ENCODE peak calls at places on chromosomes 3 and 15, in five cellular contexts. Z is PC-3, Y is neural progenitor cell, Q is PC-9, C is GM23338. N is an unnamed sample. For H3F3A, the result is how much of the 10 kb centered on the place peaks cover.

GRCh38 chr3:81761904-81762565 is 590 bp upstream of the GBE1 start:
- DNase-seq in Z (no peak), Y (no peak), Q (no peak), C (no peak), N (peak)

GRCh38 chr3:186213946-186214345 is 105.1 kb upstream of the ETV5 start:
- DNase-seq in Z (no peak), Y (no peak), Q (no peak), C (no peak), N (no peak)

GRCh38 chr15:65336369-65336766 is 31.9 kb downstream of the RNU5B-1 start:
- DNase-seq in Z (no peak), Y (peak), Q (no peak), C (peak), N (no peak)

GRCh38 chr15:88658972-88659931 is 20.4 kb downstream of the ISG20 start:
- DNase-seq in Z (peak), Y (no peak), Q (peak), C (no peak), N (peak)

GRCh38 chr3:51982838-51983577 is at the start of gene ACY1:
- DNase-seq in Z (peak), Y (peak), Q (peak), C (peak), N (peak)

GRCh38 chr3:7585052-7585451 is 724.1 kb downstream of the GRM7 start:
- DNase-seq in Z (no peak), Y (no peak), Q (no peak), C (no peak), N (no peak)

GRCh38 chr3:134033315-134033996 is 3.7 kb upstream of the SLCO2A1 start:
- DNase-seq in Z (no peak), Y (no peak), Q (no peak), C (no peak), N (no peak)

GRCh38 chr3:41137686-41138111 is 61.6 kb upstream of the CTNNB1 start:
- DNase-seq in Z (peak), Y (no peak), Q (peak), C (no peak), N (no peak)

GRCh38 chr3:195032106-195032759 is 238.7 kb downstream of the XXYLT1 start:
- DNase-seq in Z (peak), Y (no peak), Q (peak), C (no peak), N (no peak)

GRCh38 chr15:60682615-60683014 is 203.7 kb upstream of the ICE2 start:
- DNase-seq in Z (no peak), Y (no peak), Q (no peak), C (no peak), N (peak)

GRCh38 chr3:59381282-59381681 is 331.5 kb upstream of the CFAP20DC start:
- DNase-seq in Z (no peak), Y (no peak), Q (no peak), C (no peak), N (no peak)

GRCh38 chr15:67821784-67822451 is 3.4 kb upstream of the SKOR1 start:
- DNase-seq in Z (no peak), Y (peak), Q (no peak), C (peak), N (no peak)

GRCh38 chr15:67822537-67823370 is 2.6 kb upstream of the SKOR1 start:
- DNase-seq in Z (no peak), Y (no peak), Q (no peak), C (peak), N (no peak)

GRCh38 chr15:67820147-67820991 is 4.9 kb upstream of the SKOR1 start:
- DNase-seq in Z (no peak), Y (no peak), Q (no peak), C (peak), N (no peak)

GRCh38 chr15:67819636-67820035 is 5.7 kb upstream of the SKOR1 start:
- DNase-seq in Z (no peak), Y (no peak), Q (no peak), C (peak), N (no peak)

DNA sequence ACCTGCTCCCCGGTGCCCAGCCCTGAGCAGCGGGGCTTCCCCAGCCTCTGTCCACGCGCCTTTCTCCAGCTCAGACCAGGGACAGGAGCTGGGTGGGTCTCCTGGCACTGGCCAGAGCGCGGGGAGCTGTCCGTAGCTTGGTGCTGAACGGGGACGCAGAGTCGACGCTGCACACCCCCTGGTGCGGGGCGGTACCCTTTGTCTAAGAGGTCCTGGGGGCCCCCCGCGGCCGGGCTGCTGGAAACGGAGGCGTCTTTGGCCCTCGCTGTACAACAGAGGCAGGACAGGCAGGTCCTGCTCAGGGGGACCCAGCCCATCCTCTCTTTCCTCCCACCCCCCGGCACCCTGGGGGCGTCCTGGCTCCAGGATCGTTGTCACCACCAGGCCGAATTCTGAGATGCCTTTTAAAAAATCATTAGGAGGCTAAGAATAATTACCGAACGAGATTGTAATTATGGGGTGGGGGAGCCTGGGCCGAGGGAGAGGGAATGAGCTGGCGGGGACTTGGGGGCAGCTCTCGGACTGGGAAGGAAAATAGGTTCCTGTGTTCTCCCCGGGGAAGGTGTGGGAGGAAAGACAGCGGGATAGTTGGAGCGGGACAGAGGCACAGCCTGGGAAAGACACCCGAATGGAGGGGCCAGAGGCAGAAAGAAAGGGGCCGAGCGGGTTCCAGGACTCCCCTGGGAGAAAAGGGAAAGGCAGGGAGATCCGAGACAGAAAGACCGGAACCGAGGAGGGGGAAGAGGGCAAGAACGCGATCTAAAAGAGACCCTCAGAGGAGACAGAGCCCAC is 4.1 kb upstream of the SKOR1 start:
- DNase-seq in Z (peak), Y (peak), Q (no peak), C (peak), N (peak)
- TF ChIP-seq EZH2 in Z (no peak), Y (peak), Q (no peak), C (peak), N (no peak)

GRCh38 chr3:151218136-151218535 is 15.1 kb upstream of the GPR171 start:
- DNase-seq in Z (no peak), Y (no peak), Q (no peak), C (no peak), N (peak)

GRCh38 chr3:151216641-151217040 is 13.6 kb upstream of the GPR171 start:
- DNase-seq in Z (no peak), Y (no peak), Q (no peak), C (no peak), N (peak)

GRCh38 chr3:151214459-151214858 is 11.4 kb upstream of the GPR171 start:
- DNase-seq in Z (no peak), Y (peak), Q (no peak), C (peak), N (no peak)

GRCh38 chr3:151217208-151217607 is 14.2 kb upstream of the GPR171 start:
- DNase-seq in Z (no peak), Y (no peak), Q (no peak), C (no peak), N (no peak)

DNA sequence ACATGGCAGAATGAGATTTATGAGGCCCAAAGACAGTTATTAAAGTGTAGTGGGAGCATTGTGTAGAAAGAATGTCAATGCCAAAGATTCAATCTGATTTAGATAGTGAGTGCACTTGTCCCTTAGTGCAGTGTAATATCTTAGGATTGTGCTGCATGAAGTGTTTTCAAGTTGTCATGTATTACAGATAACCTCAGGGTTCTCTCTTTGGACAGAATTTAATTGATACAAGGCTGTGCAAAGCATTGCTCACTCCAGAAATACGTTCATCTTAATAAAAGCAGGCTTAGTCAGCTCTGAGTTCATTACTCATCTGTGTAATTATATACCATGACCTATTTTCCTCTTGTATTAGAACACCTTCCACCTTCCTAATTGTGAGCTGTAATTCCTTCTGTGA is 16.0 kb upstream of the GPR171 start:
- DNase-seq in Z (peak), Y (no peak), Q (peak), C (no peak), N (peak)
- H3F3A ChIP-seq in Z (under half), Y (under half), Q (under half), C (under half), N (under half)

GRCh38 chr3:86481031-86481430 is 509.9 kb downstream of the VGLL3 start:
- DNase-seq in Z (no peak), Y (no peak), Q (no peak), C (no peak), N (no peak)
- TF ChIP-seq EZH2 in Z (no peak), Y (no peak), Q (no peak), C (no peak), N (no peak)

DNA sequence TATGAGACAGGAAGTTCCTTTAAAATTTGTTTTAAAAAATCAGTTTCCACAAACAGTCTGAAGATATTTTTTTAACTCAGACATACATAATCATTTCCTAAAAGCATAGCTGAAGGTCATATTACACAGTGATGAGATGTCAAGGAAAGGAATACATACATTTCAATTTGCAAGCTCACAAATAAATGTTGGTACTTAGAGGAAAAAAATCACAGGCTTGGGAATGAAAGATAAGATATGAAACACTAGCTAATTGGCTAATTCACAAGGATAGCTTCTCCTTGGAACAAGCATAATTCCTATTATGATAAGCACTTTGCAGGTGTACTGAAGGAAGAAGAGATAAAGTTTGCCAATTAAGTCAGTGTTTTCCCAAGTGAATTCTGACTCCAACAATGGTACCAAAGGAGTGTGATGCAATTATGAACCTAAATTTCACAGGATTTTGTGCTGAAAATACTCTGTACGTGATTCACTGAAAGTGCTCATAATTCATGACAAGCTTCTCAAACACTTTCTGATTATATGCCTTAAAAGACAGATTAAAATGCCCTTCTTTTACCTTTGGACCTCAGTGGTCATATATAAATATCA is 112.4 kb downstream of the FRMD5 start:
- DNase-seq in Z (no peak), Y (no peak), Q (no peak), C (no peak), N (peak)
- H3F3A ChIP-seq in Z (under half), Y (under half), Q (under half), C (under half), N (under half)

GRCh38 chr3:8767667-8768363 is 1.6 kb downstream of the OXTR start:
- DNase-seq in Z (peak), Y (peak), Q (no peak), C (peak), N (peak)
- TF ChIP-seq EZH2 in Z (no peak), Y (no peak), Q (no peak), C (no peak), N (no peak)

GRCh38 chr3:112377418-112378071 is 44.6 kb downstream of the CD200 start:
- DNase-seq in Z (no peak), Y (no peak), Q (no peak), C (peak), N (no peak)

GRCh38 chr3:112376413-112376812 is 43.5 kb downstream of the CD200 start:
- DNase-seq in Z (no peak), Y (no peak), Q (no peak), C (no peak), N (no peak)

GRCh38 chr3:112378989-112379692 is 46.2 kb downstream of the CD200 start:
- DNase-seq in Z (no peak), Y (no peak), Q (no peak), C (peak), N (peak)

GRCh38 chr3:112375117-112375516 is 42.2 kb downstream of the CD200 start:
- DNase-seq in Z (no peak), Y (no peak), Q (no peak), C (no peak), N (no peak)

DNA sequence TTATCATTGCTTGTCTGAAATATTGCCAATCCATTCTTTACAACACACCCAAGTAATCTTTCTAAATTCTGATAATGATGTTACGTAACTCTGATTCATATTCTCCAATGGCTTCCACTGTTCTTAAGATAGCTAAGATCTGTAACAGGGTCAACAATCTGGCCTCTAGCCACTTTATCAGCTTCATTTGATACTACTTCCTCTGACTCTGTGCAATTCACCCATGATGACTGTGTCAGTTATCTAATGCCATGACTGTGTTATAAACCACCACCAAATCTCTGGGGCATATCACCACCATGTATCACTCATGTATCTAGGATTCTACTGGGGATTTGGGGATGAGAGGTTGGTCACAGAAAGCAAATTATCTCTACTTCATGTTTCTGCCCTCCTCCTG is 44.0 kb downstream of the CD200 start:
- DNase-seq in Z (no peak), Y (no peak), Q (no peak), C (no peak), N (peak)
- H3F3A ChIP-seq in Z (under half), Y (under half), Q (under half), C (under half), N (under half)

GRCh38 chr15:40872791-40873526 is 1.1 kb downstream of the RHOV start:
- DNase-seq in Z (no peak), Y (no peak), Q (no peak), C (no peak), N (no peak)
- TF ChIP-seq EZH2 in Z (no peak), Y (no peak), Q (no peak), C (no peak), N (no peak)